ENCODE peak calls at places on chromosomes 4 and X, in four cellular contexts. One of them, this sample, is unnamed.

GRCh38 chr4:155703486-155704227 is 37.0 kb downstream of the GUCY1A1 start:
- DNase-seq in naive thymus-derived CD4-positive, alpha-beta T cell: no peak
- DNase-seq in T-cell: no peak
- DNase-seq in RPMI7951: no peak
- DNase-seq in this sample: no peak

GRCh38 chr4:118348886-118349285 is 3.9 kb downstream of the PRSS12 start:
- DNase-seq in naive thymus-derived CD4-positive, alpha-beta T cell: no peak
- DNase-seq in T-cell: no peak
- DNase-seq in RPMI7951: no peak
- DNase-seq in this sample: no peak

GRCh38 chrX:134622813-134623185 is 35.5 kb downstream of the PLAC1 start:
- DNase-seq in naive thymus-derived CD4-positive, alpha-beta T cell: no peak
- DNase-seq in T-cell: no peak
- DNase-seq in RPMI7951: peak; percentile 81
- DNase-seq in this sample: no peak

GRCh38 chrX:36908801-36909403 is 99.3 kb upstream of the FAM47C start:
- DNase-seq in naive thymus-derived CD4-positive, alpha-beta T cell: no peak
- DNase-seq in T-cell: no peak
- DNase-seq in RPMI7951: peak; percentile 36
- DNase-seq in this sample: peak; percentile 41

GRCh38 chr4:139556071-139556734 is at the start of gene SETD7:
- DNase-seq in naive thymus-derived CD4-positive, alpha-beta T cell: peak; percentile 54
- DNase-seq in T-cell: peak; percentile 64
- DNase-seq in RPMI7951: peak; percentile 70
- DNase-seq in this sample: peak; percentile 77

GRCh38 chr4:124710911-124711310 is 1.6 kb downstream of the ANKRD50 start:
- DNase-seq in naive thymus-derived CD4-positive, alpha-beta T cell: no peak
- DNase-seq in T-cell: no peak
- DNase-seq in RPMI7951: peak; percentile 23
- DNase-seq in this sample: no peak

GRCh38 chr4:94605241-94605640 is 152.5 kb upstream of the BMPR1B start:
- DNase-seq in naive thymus-derived CD4-positive, alpha-beta T cell: no peak
- DNase-seq in T-cell: no peak
- DNase-seq in RPMI7951: no peak
- DNase-seq in this sample: no peak

GRCh38 chr4:184384810-184385557 is 89.4 kb downstream of the IRF2 start:
- DNase-seq in naive thymus-derived CD4-positive, alpha-beta T cell: no peak
- DNase-seq in T-cell: no peak
- DNase-seq in RPMI7951: no peak
- DNase-seq in this sample: no peak

GRCh38 chrX:114152130-114152529 is 431.8 kb upstream of the HTR2C start:
- DNase-seq in naive thymus-derived CD4-positive, alpha-beta T cell: no peak
- DNase-seq in T-cell: no peak
- DNase-seq in RPMI7951: peak; percentile 49
- DNase-seq in this sample: peak; percentile 10

GRCh38 chr4:172998527-172999469 is 169.8 kb upstream of the GALNT7 start:
- DNase-seq in naive thymus-derived CD4-positive, alpha-beta T cell: no peak
- DNase-seq in T-cell: no peak
- DNase-seq in RPMI7951: peak; percentile 17
- DNase-seq in this sample: no peak

GRCh38 chr4:173503330-173504180 is 26.5 kb downstream of the HAND2 start:
- DNase-seq in naive thymus-derived CD4-positive, alpha-beta T cell: no peak
- DNase-seq in T-cell: no peak
- DNase-seq in RPMI7951: no peak
- DNase-seq in this sample: no peak

GRCh38 chrX:11944486-11944885 is 186.4 kb downstream of the MSL3 start:
- DNase-seq in naive thymus-derived CD4-positive, alpha-beta T cell: no peak
- DNase-seq in T-cell: no peak
- DNase-seq in RPMI7951: peak; percentile 73
- DNase-seq in this sample: peak; percentile 53

GRCh38 chrX:145881175-145881867 is 63.7 kb downstream of the SLITRK2 start:
- DNase-seq in naive thymus-derived CD4-positive, alpha-beta T cell: no peak
- DNase-seq in T-cell: no peak
- DNase-seq in RPMI7951: no peak
- DNase-seq in this sample: no peak

GRCh38 chr4:6474053-6474568 is 1.7 kb upstream of the PPP2R2C start:
- DNase-seq in naive thymus-derived CD4-positive, alpha-beta T cell: no peak
- DNase-seq in T-cell: no peak
- DNase-seq in RPMI7951: no peak
- DNase-seq in this sample: peak; percentile 56